ENCODE peak calls at places on chromosome 7, in eight cellular contexts. O, V, H, B, A, T, N and I are unnamed samples.

GRCh38 chr7:107879400-107880035 is 11.5 kb upstream of the DLD start:
- DNase-seq in O (peak), V (peak), H (peak), B (no peak), A (no peak), T (peak), N (peak), I (no peak)

GRCh38 chr7:155787171-155787851 is 25.0 kb downstream of the SHH start:
- DNase-seq in O (no peak), V (no peak), H (peak), B (no peak), A (no peak), T (no peak), N (no peak), I (peak)

GRCh38 chr7:105532709-105533460 is 884 bp downstream of the RINT1 start:
- DNase-seq in O (no peak), V (no peak), H (no peak), B (no peak), A (no peak), T (no peak), N (no peak), I (no peak)

GRCh38 chr7:95772771-95773581 is 622 bp downstream of the DYNC1I1 start:
- DNase-seq in O (peak), V (no peak), H (peak), B (peak), A (no peak), T (peak), N (no peak), I (no peak)

GRCh38 chr7:64951250-64951848 is 39.5 kb downstream of the ZNF117 start:
- DNase-seq in O (no peak), V (no peak), H (peak), B (no peak), A (no peak), T (peak), N (peak), I (no peak)

GRCh38 chr7:12004547-12004946 is 172.5 kb upstream of the THSD7A start:
- DNase-seq in O (peak), V (no peak), H (no peak), B (no peak), A (no peak), T (no peak), N (no peak), I (no peak)

GRCh38 chr7:19410096-19410495 is 264.9 kb upstream of the FERD3L start:
- DNase-seq in O (no peak), V (no peak), H (no peak), B (no peak), A (no peak), T (peak), N (no peak), I (no peak)

GRCh38 chr7:149598721-149599308 is 101.2 kb upstream of the ZNF746 start:
- DNase-seq in O (no peak), V (no peak), H (peak), B (no peak), A (no peak), T (peak), N (peak), I (no peak)

GRCh38 chr7:134613623-134614347 is 32.9 kb upstream of the BPGM start:
- DNase-seq in O (no peak), V (no peak), H (no peak), B (peak), A (no peak), T (peak), N (peak), I (no peak)

GRCh38 chr7:5625938-5626337 is 155.5 kb downstream of the RNF216 start:
- DNase-seq in O (no peak), V (no peak), H (peak), B (no peak), A (no peak), T (peak), N (peak), I (no peak)

DNA sequence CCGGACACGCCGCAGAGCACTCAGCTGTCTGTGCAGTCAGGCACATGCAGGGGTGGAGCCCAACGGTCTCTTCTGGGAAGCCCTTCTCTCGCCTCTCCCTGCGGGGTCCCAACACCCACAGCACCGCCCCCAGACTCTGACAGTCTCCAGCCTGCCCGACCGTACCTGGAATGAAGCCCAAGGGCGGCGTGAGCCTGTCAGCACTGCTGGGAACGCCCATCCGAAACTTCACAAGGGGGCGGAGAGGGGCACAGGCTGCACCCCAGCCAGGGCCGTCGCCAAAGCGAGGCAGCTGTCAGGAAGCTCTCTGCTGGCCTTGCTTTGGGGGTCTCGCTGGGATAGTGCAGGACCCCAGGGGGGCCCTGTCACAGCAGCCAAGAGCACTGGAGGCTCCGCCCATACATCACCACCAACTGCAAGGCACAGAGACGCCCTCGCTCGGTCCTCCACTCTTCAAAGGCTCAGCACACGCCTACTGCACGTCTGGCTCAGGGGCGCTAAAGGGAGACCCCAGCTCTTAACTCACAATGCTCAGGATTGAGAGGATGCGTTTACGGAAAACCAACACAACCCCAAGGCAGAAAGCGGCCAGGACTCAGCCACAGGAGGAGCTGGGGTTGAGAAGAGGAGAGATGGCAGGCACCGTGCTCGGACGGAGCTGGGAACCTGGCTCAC is 30.9 kb downstream of the MAD1L1 start:
- DNase-seq in O (no peak), V (no peak), H (no peak), B (peak), A (peak), T (no peak), N (no peak), I (peak)
- TF ChIP-seq CTCF in O (no peak), V (no peak), H (no peak), B (no peak), A (no peak), T (no peak), N (no peak), I (no peak)

DNA sequence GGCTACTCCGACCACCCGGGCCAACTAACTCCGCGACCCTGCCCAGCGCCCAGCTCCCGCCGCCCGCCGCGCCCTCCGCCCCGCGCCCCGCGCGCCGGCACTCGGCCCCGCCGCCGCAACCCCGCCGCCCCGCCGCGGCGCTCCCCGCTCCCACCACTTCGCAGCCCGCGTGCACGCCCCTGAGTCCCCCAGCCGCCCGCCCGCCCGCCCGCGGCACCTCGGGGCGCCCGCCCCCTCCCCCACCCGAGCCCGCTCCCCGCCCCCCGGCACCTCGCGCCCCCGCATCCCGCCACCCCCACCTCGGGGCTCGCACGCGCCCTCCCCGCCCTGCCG is 598 bp downstream of the JAZF1 start:
- DNase-seq in O (no peak), V (no peak), H (no peak), B (no peak), A (no peak), T (no peak), N (no peak), I (no peak)
- H3K27ac ChIP-seq in O (peak), V (peak), H (no peak), B (peak), A (peak), T (no peak), N (peak), I (peak)

DNA sequence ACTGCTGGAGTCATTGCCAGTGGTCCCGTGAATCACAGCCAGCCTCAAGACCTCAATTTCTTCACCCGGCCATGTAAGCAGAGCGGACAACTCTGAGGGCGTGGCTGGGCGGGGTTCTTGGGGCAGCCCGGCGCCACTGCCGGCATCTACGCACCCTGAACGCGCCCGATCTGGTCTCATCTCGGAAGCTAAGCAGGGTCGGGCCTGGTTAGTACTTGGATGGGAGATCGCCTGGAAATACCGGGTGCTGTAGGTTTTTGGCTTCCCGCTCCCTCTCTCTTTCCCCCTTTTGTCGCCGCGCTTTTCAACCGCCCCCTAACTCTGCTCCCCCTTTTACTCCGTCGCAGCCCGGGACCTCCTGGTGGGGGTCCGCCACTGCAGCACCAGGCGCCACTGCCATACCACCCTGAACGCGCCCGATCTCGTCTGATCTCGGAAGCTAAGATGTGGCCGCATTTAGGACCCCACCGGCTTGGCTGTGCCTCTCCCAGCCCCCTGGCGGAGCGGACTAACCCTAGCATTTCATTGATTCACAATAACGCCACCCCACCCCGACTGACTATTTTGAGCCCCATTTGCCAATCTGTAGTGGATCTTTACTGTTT is 25.3 kb downstream of the GARIN1A start:
- DNase-seq in O (peak), V (no peak), H (peak), B (no peak), A (no peak), T (peak), N (peak), I (peak)
- TF ChIP-seq CTCF in O (no peak), V (no peak), H (peak), B (peak), A (peak), T (peak), N (no peak), I (no peak)

GRCh38 chr7:4162845-4163564 is 519.1 kb upstream of the FOXK1 start:
- DNase-seq in O (no peak), V (no peak), H (no peak), B (no peak), A (no peak), T (no peak), N (no peak), I (no peak)
- H3K27ac ChIP-seq in O (no peak), V (no peak), H (no peak), B (no peak), A (no peak), T (no peak), N (no peak), I (no peak)

GRCh38 chr7:128794020-128794419 is 2.3 kb downstream of the CCDC136 start:
- DNase-seq in O (no peak), V (peak), H (no peak), B (no peak), A (no peak), T (no peak), N (no peak), I (no peak)
- TF ChIP-seq CTCF in O (no peak), V (no peak), H (no peak), B (no peak), A (no peak), T (no peak), N (no peak), I (no peak)

GRCh38 chr7:17181482-17181881 is 117.0 kb upstream of the AHR start:
- DNase-seq in O (no peak), V (no peak), H (no peak), B (no peak), A (no peak), T (no peak), N (no peak), I (no peak)
- H3K27ac ChIP-seq in O (no peak), V (no peak), H (no peak), B (no peak), A (no peak), T (no peak), N (no peak), I (no peak)

DNA sequence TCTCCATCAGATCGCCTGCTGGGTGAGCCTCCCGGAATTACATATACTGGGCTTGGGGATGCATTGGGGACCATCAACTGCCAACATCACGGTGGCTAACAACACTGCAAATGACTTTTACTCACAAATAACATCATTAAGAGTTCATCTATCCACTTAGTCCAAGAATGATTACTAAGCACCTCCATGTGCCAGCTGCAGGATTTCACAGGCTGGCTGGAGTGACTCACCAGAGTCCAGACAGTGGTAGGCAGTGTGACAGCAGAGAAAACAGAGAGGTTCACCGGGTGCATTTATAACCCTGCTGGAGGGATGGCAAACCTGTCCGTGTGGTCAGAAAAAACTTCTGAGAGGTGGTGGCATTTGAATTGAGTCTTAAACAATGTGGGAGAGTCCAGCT is 3.2 kb upstream of the IGFBP3 start:
- DNase-seq in O (no peak), V (no peak), H (no peak), B (peak), A (no peak), T (peak), N (peak), I (no peak)
- TF ChIP-seq CTCF in O (no peak), V (no peak), H (no peak), B (no peak), A (no peak), T (no peak), N (no peak), I (no peak)

GRCh38 chr7:45223078-45223477 is 65.5 kb downstream of the RAMP3 start:
- DNase-seq in O (no peak), V (no peak), H (no peak), B (no peak), A (no peak), T (no peak), N (no peak), I (no peak)
- H3K27ac ChIP-seq in O (no peak), V (no peak), H (no peak), B (no peak), A (no peak), T (no peak), N (no peak), I (no peak)

GRCh38 chr7:51430480-51431086 is 114.0 kb upstream of the COBL start:
- DNase-seq in O (peak), V (no peak), H (peak), B (no peak), A (no peak), T (peak), N (peak), I (no peak)
- TF ChIP-seq CTCF in O (peak), V (peak), H (peak), B (peak), A (peak), T (peak), N (peak), I (peak)

DNA sequence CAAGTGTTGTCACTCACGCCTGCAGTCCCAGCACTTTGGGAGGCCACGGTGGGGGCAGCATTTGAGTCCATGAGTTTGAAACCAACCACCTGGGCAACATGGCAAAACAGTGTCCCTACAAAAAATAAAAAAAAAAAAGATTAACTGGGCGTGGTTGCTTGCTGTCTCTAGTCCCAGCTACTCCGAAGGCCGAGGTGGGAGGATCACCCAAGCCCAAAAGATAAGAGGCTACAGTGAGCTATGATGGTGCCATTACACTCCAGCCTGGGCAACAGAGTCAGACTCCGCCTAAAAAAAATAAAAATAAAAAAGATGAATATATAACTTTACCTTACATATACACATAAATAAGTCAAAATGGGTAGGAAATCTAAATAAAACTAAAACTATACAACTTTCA is 2.5 kb upstream of the LMOD2 start:
- DNase-seq in O (no peak), V (no peak), H (no peak), B (no peak), A (no peak), T (no peak), N (no peak), I (no peak)
- H3K27ac ChIP-seq in O (no peak), V (no peak), H (no peak), B (no peak), A (no peak), T (no peak), N (no peak), I (no peak)